ENCODE peak calls at places on chromosomes 16 and 17, in four cellular contexts. D is dorsolateral prefrontal cortex, Y is fibroblast of pulmonary artery, J is mesothelial cell of epicardium. V is an unnamed sample.

GRCh38 chr16:84585886-84586285 is 32.0 kb downstream of the COTL1 start:
- DNase-seq in Y (no peak), J (no peak), D (peak), V (no peak)

GRCh38 chr16:71626858-71627213 is 852 bp downstream of the MARVELD3 start:
- DNase-seq in Y (no peak), D (no peak), J (peak), V (peak)

GRCh38 chr17:7750321-7750821 is 32.8 kb downstream of the DNAH2 start:
- DNase-seq in J (no peak), Y (peak), D (no peak), V (no peak)

GRCh38 chr16:23518435-23518891 is 8.2 kb upstream of the GGA2 start:
- DNase-seq in Y (peak), J (no peak), D (no peak), V (no peak)

GRCh38 chr17:45857977-45858708 is 13.5 kb downstream of the SPPL2C start:
- DNase-seq in D (no peak), Y (peak), J (peak), V (peak)

GRCh38 chr16:72847187-72848044 is 200.5 kb downstream of the ZFHX3 start:
- DNase-seq in J (no peak), D (no peak), Y (peak), V (no peak)

GRCh38 chr16:85090166-85090565 is 22.1 kb downstream of the CIBAR2 start:
- DNase-seq in J (no peak), Y (peak), D (no peak), V (no peak)

GRCh38 chr17:6627019-6627418 is 13.5 kb downstream of the KIAA0753 start:
- DNase-seq in D (no peak), J (no peak), Y (peak), V (no peak)

GRCh38 chr16:78381060-78381459 is 281.6 kb downstream of the WWOX start:
- DNase-seq in Y (no peak), D (no peak), J (no peak), V (no peak)

GRCh38 chr16:81697886-81698635 is 81.0 kb upstream of the PLCG2 start:
- DNase-seq in J (no peak), D (peak), Y (peak), V (no peak)

GRCh38 chr17:56786989-56787482 is 46.7 kb downstream of the C17orf67 start:
- DNase-seq in Y (peak), D (no peak), J (no peak), V (no peak)

GRCh38 chr16:17177242-17177967 is 293.4 kb downstream of the XYLT1 start:
- DNase-seq in J (no peak), Y (no peak), D (no peak), V (no peak)

GRCh38 chr17:48611213-48611612 is 396 bp upstream of the HOXB7 start:
- DNase-seq in J (peak), Y (no peak), D (no peak), V (no peak)

GRCh38 chr16:53999841-54000240 is 286.7 kb downstream of the IRX3 start:
- DNase-seq in D (no peak), J (no peak), Y (no peak), V (no peak)

GRCh38 chr16:30472328-30472942 is at the start of gene ITGAL:
- DNase-seq in Y (no peak), J (no peak), D (no peak), V (no peak)

GRCh38 chr17:68600123-68600880 is 865 bp downstream of the FAM20A start:
- DNase-seq in Y (no peak), D (no peak), J (peak), V (peak)

GRCh38 chr16:77849640-77850258 is 61.4 kb downstream of the VAT1L start:
- DNase-seq in J (no peak), Y (no peak), D (no peak), V (no peak)

GRCh38 chr17:80474933-80475915 is 1.2 kb downstream of the NPTX1 start:
- DNase-seq in D (no peak), J (no peak), Y (no peak), V (no peak)

GRCh38 chr16:13680021-13680672 is 239.8 kb upstream of the ERCC4 start:
- DNase-seq in D (no peak), Y (no peak), J (no peak), V (no peak)

GRCh38 chr16:13684819-13685218 is 235.1 kb upstream of the ERCC4 start:
- DNase-seq in Y (no peak), J (no peak), D (no peak), V (no peak)
- TF ChIP-seq CTCF in Y (no peak), J (no peak), D (no peak), V (no peak)

GRCh38 chr17:14923981-14924380 is 341.1 kb downstream of the PMP22 start:
- DNase-seq in J (no peak), D (no peak), Y (peak), V (no peak)
- TF ChIP-seq CTCF in J (no peak), D (no peak), Y (no peak), V (no peak)

DNA sequence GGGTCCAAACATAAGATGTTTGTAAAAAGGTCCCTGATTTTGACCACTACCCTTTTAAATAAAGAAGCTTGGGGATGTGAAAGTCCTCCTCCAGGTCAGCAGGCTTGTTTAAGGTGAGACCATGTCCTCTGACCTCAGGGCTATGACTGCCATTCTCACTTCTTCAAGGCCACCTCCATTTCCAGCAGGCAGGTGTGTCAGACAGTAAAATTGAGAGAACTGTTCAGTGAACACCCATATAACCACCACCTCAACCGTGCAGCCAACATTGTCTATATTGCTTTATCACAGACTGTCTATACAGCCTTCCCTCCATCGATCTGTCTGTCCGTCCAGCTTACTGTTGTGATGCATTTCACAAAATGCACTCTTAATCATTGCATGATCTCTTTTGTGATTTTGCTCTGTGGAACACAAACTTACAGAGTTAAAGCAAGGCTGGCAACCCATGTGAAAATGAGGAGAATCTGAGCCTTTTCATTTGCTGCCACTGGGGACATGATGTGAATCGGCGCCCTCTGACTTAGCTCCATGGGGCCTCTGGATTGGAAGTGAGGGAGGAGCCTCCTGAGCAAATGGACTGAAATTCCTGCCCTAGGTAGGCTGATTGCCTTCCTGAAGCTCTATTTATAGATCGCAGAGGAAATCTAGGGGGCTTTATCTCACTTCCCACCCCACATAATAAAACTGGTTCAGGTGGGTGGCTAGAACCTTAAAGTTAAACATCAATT is 53.8 kb downstream of the ZNRF1 start:
- DNase-seq in J (no peak), Y (no peak), D (no peak), V (no peak)
- TF ChIP-seq CTCF in J (no peak), Y (no peak), D (no peak), V (peak)

GRCh38 chr17:77375108-77375507 is 234.3 kb downstream of the SEC14L1 start:
- DNase-seq in D (no peak), J (no peak), Y (no peak), V (no peak)

GRCh38 chr17:77375526-77375916 is 234.8 kb downstream of the SEC14L1 start:
- DNase-seq in Y (no peak), D (no peak), J (no peak), V (no peak)

GRCh38 chr17:77373298-77374169 is 232.8 kb downstream of the SEC14L1 start:
- DNase-seq in D (no peak), Y (no peak), J (peak), V (peak)

GRCh38 chr17:77372444-77373297 is 231.9 kb downstream of the SEC14L1 start:
- DNase-seq in J (peak), Y (peak), D (no peak), V (peak)

GRCh38 chr17:77374170-77374936 is 233.6 kb downstream of the SEC14L1 start:
- DNase-seq in Y (peak), J (peak), D (peak), V (peak)
- TF ChIP-seq CTCF in Y (peak), J (no peak), D (peak), V (peak)

DNA sequence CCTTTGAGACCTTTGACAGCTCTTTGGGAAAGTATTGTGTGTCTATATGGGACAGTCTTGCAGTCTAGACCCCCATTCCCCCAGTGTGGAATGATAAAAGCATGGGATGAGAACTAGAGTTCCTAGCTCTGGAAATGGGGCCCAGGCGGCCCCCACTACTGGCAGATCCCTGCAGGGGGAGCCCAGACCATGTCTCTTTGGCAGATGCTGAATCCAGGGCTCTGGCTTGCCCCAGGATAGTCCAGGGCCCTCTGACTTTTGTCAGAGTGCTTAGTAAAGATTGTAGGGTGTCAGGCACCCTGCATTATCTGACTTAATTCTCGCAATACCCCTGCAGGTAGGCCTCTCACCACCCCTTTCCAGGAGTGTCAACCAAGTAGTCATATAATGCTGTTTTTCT is 8.3 kb downstream of the ALKBH5 start:
- DNase-seq in D (no peak), Y (no peak), J (no peak), V (no peak)
- TF ChIP-seq CTCF in D (peak), Y (peak), J (no peak), V (peak)

GRCh38 chr16:66662445-66663194 is 33.9 kb downstream of the CMTM4 start:
- DNase-seq in D (no peak), Y (peak), J (no peak), V (no peak)
- TF ChIP-seq CTCF in D (peak), Y (peak), J (no peak), V (peak)

GRCh38 chr17:57861000-57861736 is 11.3 kb upstream of the MRPS23 start:
- DNase-seq in Y (no peak), J (no peak), D (peak), V (no peak)
- TF ChIP-seq CTCF in Y (no peak), J (no peak), D (no peak), V (no peak)

DNA sequence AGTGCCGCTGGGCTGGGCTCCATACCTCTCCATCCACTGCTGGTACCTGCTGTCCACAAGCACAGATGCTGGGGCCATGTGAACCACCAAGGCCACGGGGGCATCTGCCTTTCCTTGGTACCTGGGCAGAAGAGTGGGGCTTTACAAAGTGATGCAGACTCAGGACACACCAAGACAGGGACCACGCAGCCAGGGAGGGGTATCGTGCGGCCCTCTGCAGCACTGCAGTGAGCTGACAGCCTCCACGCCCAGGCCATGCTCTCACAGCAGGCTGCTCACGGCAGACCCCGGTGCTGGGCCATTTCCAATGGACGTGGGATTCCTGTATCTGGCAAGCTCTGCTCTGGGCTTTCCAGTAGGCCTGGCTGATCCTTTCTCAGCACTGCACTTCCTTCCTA is 14.4 kb downstream of the ELAC2 start:
- DNase-seq in D (no peak), Y (no peak), J (no peak), V (no peak)
- TF ChIP-seq CTCF in D (no peak), Y (no peak), J (peak), V (no peak)

DNA sequence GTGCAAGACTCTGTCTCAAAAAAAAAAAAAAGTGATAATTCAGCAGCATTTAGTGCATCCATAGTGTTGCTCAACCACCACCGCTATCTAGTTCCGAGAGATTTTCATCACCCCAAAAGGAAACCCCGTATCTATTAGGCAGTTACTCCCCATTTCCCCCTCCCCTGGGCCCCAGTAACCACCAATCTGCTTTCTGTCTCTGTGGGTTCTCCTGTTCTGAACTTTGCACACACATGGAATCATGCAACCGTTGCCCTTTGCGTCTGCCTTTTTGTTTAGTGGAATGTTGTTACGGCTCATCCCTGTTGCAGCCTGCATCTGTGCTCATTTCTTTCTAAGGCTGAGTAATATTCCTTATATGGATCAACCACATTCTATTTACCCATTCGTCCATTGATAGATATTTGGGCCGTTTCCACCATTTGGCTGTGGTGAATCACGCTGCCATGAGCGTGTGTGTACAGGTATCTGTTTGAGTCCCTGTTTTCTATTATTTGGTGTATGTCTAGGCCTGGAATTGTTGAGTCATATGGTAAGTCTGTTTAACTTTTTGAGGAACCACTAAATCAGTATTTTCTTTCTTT is 8.7 kb upstream of the SYNGR2 start:
- DNase-seq in J (no peak), Y (no peak), D (no peak), V (no peak)
- TF ChIP-seq CTCF in J (no peak), Y (no peak), D (no peak), V (no peak)